ENCODE peak calls at places on chromosomes 6 and 20, in six cellular contexts. C is Caco-2, X is GM20000, A is testis, O is IMR-90, E is bronchial epithelial cell. P is an unnamed sample.

GRCh38 chr20:52619671-52620070 is 352.5 kb upstream of the TSHZ2 start:
- DNase-seq in E (no peak), C (no peak), A (no peak), X (no peak), O (no peak), P (no peak)

GRCh38 chr20:15991279-15991678 is 582.0 kb downstream of the KIF16B start:
- DNase-seq in O (no peak), E (no peak), C (no peak), A (no peak), X (no peak), P (no peak)

GRCh38 chr20:19969507-19970255 is 47.5 kb upstream of the NAA20 start:
- DNase-seq in A (no peak), O (no peak), X (no peak), C (no peak), E (no peak), P (no peak)

GRCh38 chr6:33418690-33419291 is 884 bp upstream of the CUTA start:
- DNase-seq in E (no peak), O (peak), C (no peak), A (no peak), X (peak), P (no peak)

GRCh38 chr6:154763650-154764049 is 30.4 kb downstream of the SCAF8 start:
- DNase-seq in E (no peak), C (no peak), A (no peak), O (peak), X (no peak), P (no peak)

GRCh38 chr6:160427312-160428068 is 79.3 kb downstream of the SLC22A3 start:
- DNase-seq in C (no peak), X (no peak), A (no peak), O (no peak), E (no peak), P (no peak)

GRCh38 chr6:139588076-139588639 is 213.7 kb upstream of the CITED2 start:
- DNase-seq in E (peak), O (peak), A (peak), C (peak), X (no peak), P (peak)

GRCh38 chr6:53486679-53487078 is 58.2 kb downstream of the GCLC start:
- DNase-seq in C (no peak), O (no peak), E (no peak), X (no peak), A (no peak), P (no peak)

GRCh38 chr20:2865101-2865500 is 8.2 kb upstream of the PTPRA start:
- DNase-seq in A (no peak), X (no peak), C (no peak), E (no peak), O (no peak), P (no peak)

GRCh38 chr6:123089223-123089622 is 93.2 kb downstream of the CLVS2 start:
- DNase-seq in O (no peak), A (no peak), C (no peak), E (peak), X (no peak), P (no peak)

GRCh38 chr20:51562334-51563140 is 20.0 kb upstream of the NFATC2 start:
- DNase-seq in O (peak), A (peak), X (peak), C (peak), E (peak), P (peak)

GRCh38 chr6:6583836-6584235 is 4.7 kb upstream of the LY86 start:
- DNase-seq in E (no peak), A (no peak), C (no peak), O (no peak), X (no peak), P (no peak)

GRCh38 chr20:33131949-33132822 is 35.8 kb upstream of the BPIFA2 start:
- DNase-seq in X (no peak), C (no peak), O (no peak), A (no peak), E (no peak), P (no peak)

GRCh38 chr6:87378947-87379346 is 28.8 kb upstream of the CFAP206 start:
- DNase-seq in A (no peak), E (no peak), O (no peak), X (no peak), C (no peak), P (no peak)

GRCh38 chr20:63124092-63124781 is 91.7 kb downstream of the YTHDF1 start:
- DNase-seq in A (no peak), E (no peak), O (peak), X (no peak), C (peak), P (no peak)

GRCh38 chr6:168950500-168951223 is 303.0 kb downstream of the THBS2 start:
- DNase-seq in O (peak), C (no peak), E (no peak), X (no peak), A (no peak), P (no peak)

GRCh38 chr6:156538875-156539660 is 238.1 kb upstream of the ARID1B start:
- DNase-seq in X (no peak), O (no peak), A (no peak), E (no peak), C (no peak), P (no peak)

GRCh38 chr6:2877960-2878359 is 25.1 kb downstream of the SERPINB9 start:
- DNase-seq in A (no peak), E (peak), C (no peak), X (no peak), O (no peak), P (no peak)

GRCh38 chr6:161272600-161273355 is 1.1 kb downstream of the AGPAT4 start:
- DNase-seq in X (no peak), E (peak), A (no peak), C (no peak), O (peak), P (no peak)

GRCh38 chr6:27541212-27541931 is 68.5 kb upstream of the ZNF184 start:
- DNase-seq in A (no peak), C (no peak), X (no peak), E (peak), O (peak), P (no peak)

GRCh38 chr6:119894801-119895200 is 545.2 kb upstream of the MAN1A1 start:
- DNase-seq in C (no peak), O (no peak), X (no peak), E (no peak), A (no peak), P (no peak)

GRCh38 chr6:35185971-35186370 is 27.8 kb upstream of the SCUBE3 start:
- DNase-seq in O (no peak), C (no peak), E (no peak), X (no peak), A (no peak), P (no peak)

GRCh38 chr6:145036848-145037567 is 698.3 kb downstream of the EPM2A start:
- DNase-seq in A (no peak), X (no peak), O (peak), C (no peak), E (peak), P (no peak)

GRCh38 chr20:3710027-3710426 is 2.4 kb downstream of the SIGLEC1 start:
- DNase-seq in O (no peak), E (no peak), X (no peak), C (no peak), A (no peak), P (no peak)

GRCh38 chr6:82364087-82365010 is 732 bp downstream of the TPBG start:
- DNase-seq in O (peak), E (peak), A (peak), X (peak), C (peak), P (no peak)

GRCh38 chr20:23520185-23520584 is 29.3 kb downstream of the CST8 start:
- DNase-seq in C (no peak), E (peak), O (no peak), X (no peak), A (no peak), P (no peak)

GRCh38 chr6:2853766-2854393 is 12.2 kb upstream of the SERPINB1 start:
- DNase-seq in X (peak), A (no peak), O (peak), E (peak), C (no peak), P (peak)

GRCh38 chr20:58818585-58819285 is 32.0 kb downstream of the GNAS-AS1 start:
- DNase-seq in O (peak), A (no peak), X (no peak), E (peak), C (no peak), P (peak)

GRCh38 chr20:14937021-14937420 is 599.6 kb upstream of the FLRT3 start:
- DNase-seq in O (no peak), X (no peak), A (no peak), E (no peak), C (no peak), P (no peak)

GRCh38 chr6:32114853-32115252 is 5.7 kb upstream of the TNXB start:
- DNase-seq in A (no peak), X (no peak), E (no peak), O (peak), C (no peak), P (no peak)

GRCh38 chr20:55678126-55678525 is 327.2 kb downstream of the CBLN4 start:
- DNase-seq in X (no peak), A (no peak), O (no peak), E (no peak), C (peak), P (no peak)

GRCh38 chr6:12361042-12361765 is 71.0 kb downstream of the EDN1 start:
- DNase-seq in X (no peak), A (no peak), O (no peak), C (no peak), E (no peak), P (no peak)

GRCh38 chr6:27318973-27319372 is 6.9 kb upstream of the POM121L2 start:
- DNase-seq in O (no peak), A (no peak), E (no peak), C (no peak), X (no peak), P (no peak)

GRCh38 chr6:132054525-132054924 is 103.4 kb upstream of the CCN2 start:
- DNase-seq in A (no peak), C (no peak), E (peak), O (peak), X (no peak), P (no peak)

GRCh38 chr6:132712366-132712765 is 1.5 kb downstream of the VNN1 start:
- DNase-seq in A (no peak), X (no peak), C (no peak), O (peak), E (peak), P (no peak)

GRCh38 chr20:24098886-24099285 is 110.3 kb upstream of the GGTLC1 start:
- DNase-seq in O (peak), X (no peak), E (peak), C (no peak), A (no peak), P (no peak)

GRCh38 chr6:49462599-49462926 is 490 bp downstream of the MMUT start:
- DNase-seq in E (no peak), C (no peak), O (no peak), X (no peak), A (no peak), P (no peak)

GRCh38 chr6:14925627-14926026 is 320.2 kb upstream of the JARID2 start:
- DNase-seq in O (peak), X (no peak), E (peak), A (no peak), C (no peak), P (peak)

GRCh38 chr6:44667668-44668390 is 280.3 kb downstream of the CDC5L start:
- DNase-seq in O (no peak), X (no peak), A (peak), C (peak), E (no peak), P (no peak)
- TF ChIP-seq CTCF in O (peak), X (peak), A (peak), C (peak), E (peak), P (peak)

GRCh38 chr20:45969712-45970634 is 2.0 kb downstream of the ZNF335 start:
- DNase-seq in E (peak), O (peak), C (peak), X (peak), A (peak), P (no peak)
- TF ChIP-seq CTCF in E (peak), O (peak), C (peak), X (peak), A (peak), P (peak)

DNA sequence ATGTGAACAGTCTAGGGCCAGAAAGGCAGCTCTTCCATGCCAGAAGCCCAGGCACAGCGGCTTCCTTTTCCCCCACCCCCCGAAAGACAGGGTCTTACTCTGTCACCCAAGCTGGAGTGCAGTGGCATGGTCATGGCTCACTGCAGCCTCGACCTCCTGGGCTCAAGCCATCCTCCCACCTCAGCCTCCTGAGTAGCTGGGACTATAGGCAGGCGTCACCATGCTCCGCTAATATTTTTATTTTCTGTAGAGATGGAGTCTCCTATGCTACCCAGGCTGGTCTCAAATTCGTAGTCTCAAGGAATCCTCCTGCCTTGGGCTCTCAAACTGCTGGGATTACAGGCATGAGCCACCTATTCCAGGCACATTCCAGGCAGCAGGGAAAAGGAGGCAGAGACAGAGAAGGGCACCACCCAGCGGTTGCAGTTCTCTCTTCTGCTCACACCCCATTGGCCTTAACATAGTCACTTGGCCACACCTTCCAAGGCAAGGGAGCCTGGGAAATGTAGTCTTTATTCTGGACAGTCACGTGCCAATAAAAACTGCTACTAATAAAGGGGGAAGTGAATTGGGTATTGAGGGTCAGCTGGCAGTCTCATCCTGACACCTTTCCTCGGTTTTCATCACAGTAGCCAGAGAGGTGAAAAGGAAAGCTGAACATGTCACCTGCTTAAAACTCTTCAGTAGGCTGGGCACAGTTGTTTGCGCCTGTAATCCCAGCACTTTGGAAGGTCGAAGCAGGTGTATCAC is 205.9 kb downstream of the ZMYND8 start:
- DNase-seq in C (peak), E (peak), X (peak), A (peak), O (peak), P (peak)
- TF ChIP-seq CTCF in C (peak), E (peak), X (no peak), A (peak), O (peak), P (peak)

GRCh38 chr20:653110-653589 is at the start of gene SRXN1:
- DNase-seq in O (peak), A (peak), E (peak), C (peak), X (peak), P (peak)
- TF ChIP-seq CTCF in O (peak), A (peak), E (peak), C (peak), X (peak), P (peak)

GRCh38 chr6:11123978-11124377 is 12.5 kb upstream of the ERVFRD-1 start:
- DNase-seq in O (no peak), C (no peak), X (no peak), A (no peak), E (no peak), P (no peak)
- TF ChIP-seq CTCF in O (no peak), C (no peak), X (no peak), A (no peak), E (no peak), P (no peak)

GRCh38 chr6:64083261-64083660 is 447.7 kb downstream of the PHF3 start:
- DNase-seq in X (no peak), A (no peak), C (no peak), E (no peak), O (no peak), P (no peak)
- TF ChIP-seq CTCF in X (no peak), A (no peak), C (no peak), E (no peak), O (no peak), P (no peak)

GRCh38 chr6:163340201-163340887 is 74.2 kb upstream of the QKI start:
- DNase-seq in C (no peak), A (no peak), E (no peak), X (no peak), O (no peak), P (no peak)
- TF ChIP-seq CTCF in C (no peak), A (no peak), E (no peak), X (no peak), O (no peak), P (no peak)

GRCh38 chr20:1737134-1737533 is 79.6 kb upstream of the SIRPG start:
- DNase-seq in X (no peak), O (no peak), E (no peak), A (no peak), C (no peak), P (no peak)

GRCh38 chr20:1735417-1736089 is 78.0 kb upstream of the SIRPG start:
- DNase-seq in A (no peak), C (no peak), E (no peak), X (no peak), O (no peak), P (no peak)

GRCh38 chr20:1734269-1734858 is 76.8 kb upstream of the SIRPG start:
- DNase-seq in C (no peak), E (peak), X (peak), A (no peak), O (no peak), P (no peak)
- TF ChIP-seq CTCF in C (no peak), E (peak), X (peak), A (no peak), O (no peak), P (no peak)